ENCODE peak calls at places on chromosome 14, in eight cellular contexts. U, J, E, I, M, X, F and B are unnamed samples.

GRCh38 chr14:25303934-25304333 is 254.0 kb upstream of the STXBP6 start:
- DNase-seq in E (no peak), I (no peak), X (no peak), U (no peak), F (no peak), J (no peak), M (no peak), B (no peak)

GRCh38 chr14:93056166-93056839 is 59.4 kb downstream of the ITPK1 start:
- DNase-seq in E (no peak), I (no peak), U (no peak), F (no peak), J (no peak), M (no peak), X (no peak), B (no peak)

GRCh38 chr14:85296466-85297210 is 233.3 kb upstream of the FLRT2 start:
- DNase-seq in X (no peak), J (no peak), E (no peak), F (no peak), U (no peak), M (no peak), I (peak; percentile 70), B (no peak)

GRCh38 chr14:84857571-84857970 is 672.4 kb upstream of the FLRT2 start:
- DNase-seq in U (no peak), M (no peak), F (no peak), J (no peak), E (no peak), X (no peak), I (no peak), B (no peak)

GRCh38 chr14:37592288-37593274 is 2.5 kb downstream of the FOXA1 start:
- DNase-seq in M (no peak), X (no peak), F (no peak), E (peak; percentile 64), J (no peak), U (peak; percentile 61), I (no peak), B (peak; percentile 23)

GRCh38 chr14:29463727-29464370 is 463.8 kb downstream of the PRKD1 start:
- DNase-seq in J (no peak), X (peak; percentile 33), I (no peak), U (no peak), E (no peak), M (no peak), F (no peak), B (no peak)

GRCh38 chr14:29168149-29168548 is 401.6 kb downstream of the FOXG1 start:
- DNase-seq in E (no peak), U (no peak), J (no peak), X (no peak), M (no peak), I (no peak), F (no peak), B (no peak)

GRCh38 chr14:47332939-47333338 is 342.5 kb downstream of the MDGA2 start:
- DNase-seq in E (no peak), J (no peak), I (no peak), X (peak; percentile 2), M (no peak), F (no peak), U (no peak), B (no peak)

GRCh38 chr14:54116163-54116562 is 159.5 kb upstream of the BMP4 start:
- DNase-seq in U (no peak), E (no peak), X (no peak), I (no peak), J (no peak), F (no peak), M (no peak), B (no peak)

GRCh38 chr14:37469650-37470049 is 125.4 kb downstream of the FOXA1 start:
- DNase-seq in M (no peak), F (no peak), U (no peak), X (no peak), E (no peak), I (no peak), J (no peak), B (no peak)

GRCh38 chr14:67187210-67187609 is 2.0 kb upstream of the GARIN2 start:
- DNase-seq in U (peak; percentile 59), E (no peak), X (peak; percentile 60), F (no peak), M (no peak), I (peak; percentile 45), J (no peak), B (no peak)

GRCh38 chr14:73613419-73613963 is 1.2 kb downstream of the ACOT6 start:
- DNase-seq in F (no peak), M (no peak), X (no peak), J (no peak), U (no peak), E (no peak), I (no peak), B (no peak)

GRCh38 chr14:23186913-23187654 is 3.6 kb upstream of the SLC7A8 start:
- DNase-seq in E (no peak), U (peak; percentile 34), F (peak; percentile 52), I (peak; percentile 65), J (peak; percentile 55), X (peak; percentile 76), M (no peak), B (peak; percentile 64)

GRCh38 chr14:29240046-29240445 is 473.5 kb downstream of the FOXG1 start:
- DNase-seq in M (no peak), I (peak; percentile 19), E (no peak), X (peak; percentile 86), U (no peak), J (no peak), F (no peak), B (no peak)

GRCh38 chr14:55073856-55074255 is 22.4 kb downstream of the MAPK1IP1L start:
- DNase-seq in I (peak; percentile 66), X (peak; percentile 53), M (no peak), E (no peak), U (no peak), F (no peak), J (no peak), B (no peak)

GRCh38 chr14:65412881-65413738 is 580 bp downstream of the FUT8 start:
- DNase-seq in U (peak; percentile 16), X (peak; percentile 8), J (peak; percentile 72), F (peak; percentile 80), E (no peak), M (no peak), I (peak; percentile 47), B (peak; percentile 71)

GRCh38 chr14:38138581-38139138 is 69.0 kb upstream of the SSTR1 start:
- DNase-seq in F (no peak), X (peak; percentile 20), U (no peak), J (no peak), I (no peak), M (no peak), E (no peak), B (no peak)

GRCh38 chr14:102930138-102930752 is 7.8 kb downstream of the AMN start:
- DNase-seq in U (no peak), X (peak; percentile 43), J (no peak), I (no peak), E (peak; percentile 78), F (peak; percentile 67), M (no peak), B (no peak)
- TF ChIP-seq CTCF in U (no peak), X (no peak), J (no peak), I (no peak), E (no peak), F (no peak), M (no peak), B (no peak)

GRCh38 chr14:80485764-80486163 is 274.5 kb upstream of the DIO2 start:
- DNase-seq in J (no peak), M (no peak), X (no peak), U (no peak), F (no peak), E (no peak), I (no peak), B (no peak)
- TF ChIP-seq CTCF in J (no peak), M (no peak), X (no peak), U (no peak), F (no peak), E (no peak), I (no peak), B (no peak)

GRCh38 chr14:71645656-71646055 is 286.6 kb upstream of the RGS6 start:
- DNase-seq in I (peak; percentile 46), U (no peak), E (no peak), F (no peak), J (no peak), X (no peak), M (no peak), B (no peak)
- TF ChIP-seq CTCF in I (no peak), U (no peak), E (no peak), F (no peak), J (no peak), X (no peak), M (no peak), B (no peak)

GRCh38 chr14:58151701-58152568 is at the start of gene ARMH4:
- DNase-seq in I (peak; percentile 61), X (peak; percentile 94), U (peak; percentile 77), E (peak; percentile 94), J (peak; percentile 73), M (peak; percentile 89), F (peak; percentile 70), B (peak; percentile 70)
- TF ChIP-seq CTCF in I (no peak), X (no peak), U (no peak), E (peak; percentile 7), J (peak; percentile 15), M (no peak), F (no peak), B (no peak)

GRCh38 chr14:90903101-90903500 is 86.9 kb upstream of the TTC7B start:
- DNase-seq in I (peak; percentile 55), F (peak; percentile 65), M (peak; percentile 48), U (peak; percentile 63), E (no peak), J (peak; percentile 77), X (peak; percentile 70), B (peak; percentile 71)

GRCh38 chr14:90897022-90897421 is 80.8 kb upstream of the TTC7B start:
- DNase-seq in U (no peak), J (no peak), I (no peak), M (no peak), F (no peak), X (no peak), E (no peak), B (no peak)

GRCh38 chr14:90905531-90905930 is 89.3 kb upstream of the TTC7B start:
- DNase-seq in J (no peak), X (no peak), I (no peak), M (no peak), E (no peak), F (peak; percentile 39), U (no peak), B (peak; percentile 43)

DNA sequence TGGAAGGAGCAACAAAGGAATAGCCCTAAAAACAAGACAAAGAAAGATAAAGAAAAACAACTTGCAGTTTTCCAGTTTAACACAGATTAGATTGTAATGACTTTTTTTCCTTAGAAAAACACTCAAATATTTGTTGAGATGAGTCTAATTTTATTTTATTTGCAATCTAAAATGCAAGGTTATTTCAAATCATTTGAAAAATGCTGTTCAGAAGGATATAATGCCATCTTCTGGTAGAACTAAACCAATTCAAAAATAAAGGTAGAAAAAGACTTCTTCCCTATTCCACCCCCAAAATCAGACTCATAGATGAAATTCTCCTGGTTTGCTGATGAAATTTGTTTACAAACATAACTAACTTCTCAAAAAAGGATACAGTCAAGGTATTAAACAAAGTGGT is 84.5 kb upstream of the TTC7B start:
- DNase-seq in F (no peak), J (no peak), U (no peak), I (no peak), E (no peak), M (no peak), X (no peak), B (no peak)
- TF ChIP-seq CTCF in F (no peak), J (no peak), U (no peak), I (no peak), E (no peak), M (no peak), X (peak; percentile 40), B (no peak)